ENCODE peak calls at places on chromosomes 2 and 18, in five cellular contexts. O, G, R, V and H are unnamed samples.
A peak's percentile ranks its signal among the peaks of the same experiment; 100 is the strongest.

GRCh38 chr18:79343567-79344207 is 52.0 kb upstream of the NFATC1 start:
- DNase-seq in O (peak; percentile 66), G (no peak), V (no peak), R (no peak), H (no peak)

GRCh38 chr2:47088371-47089082 is 66.6 kb downstream of the STPG4 start:
- DNase-seq in O (no peak), G (no peak), V (peak; percentile 87), R (peak; percentile 49), H (peak; percentile 56)

GRCh38 chr2:239736358-239737143 is 288.6 kb downstream of the NDUFA10 start:
- DNase-seq in G (no peak), R (no peak), V (no peak), O (no peak), H (no peak)

GRCh38 chr2:176986579-176986978 is 226.0 kb upstream of the HNRNPA3 start:
- DNase-seq in O (no peak), G (no peak), R (no peak), V (peak; percentile 21), H (no peak)

GRCh38 chr2:182593394-182593707 is 122.7 kb upstream of the DNAJC10 start:
- DNase-seq in O (no peak), R (no peak), V (no peak), G (no peak), H (peak; percentile 90)

GRCh38 chr2:47201224-47201623 is 46.1 kb upstream of the STPG4 start:
- DNase-seq in O (no peak), V (no peak), R (no peak), G (no peak), H (peak; percentile 49)

GRCh38 chr2:21774691-21775090 is 650.9 kb downstream of the TDRD15 start:
- DNase-seq in O (no peak), G (no peak), R (no peak), V (no peak), H (peak; percentile 20)

GRCh38 chr2:191853843-191854242 is 7.0 kb upstream of the CAVIN2 start:
- DNase-seq in G (no peak), O (no peak), R (no peak), V (no peak), H (no peak)

GRCh38 chr18:51070545-51070944 is 40.5 kb downstream of the SMAD4 start:
- DNase-seq in V (no peak), O (no peak), G (no peak), R (no peak), H (peak; percentile 93)

GRCh38 chr2:107588960-107589542 is 237.6 kb upstream of the RGPD4 start:
- DNase-seq in G (no peak), O (no peak), R (no peak), V (no peak), H (peak; percentile 28)

GRCh38 chr2:219526320-219527075 is 12.2 kb downstream of the ASIC4 start:
- DNase-seq in R (no peak), V (no peak), G (no peak), O (no peak), H (no peak)

GRCh38 chr18:74255022-74255658 is 36.6 kb downstream of the CYB5A start:
- DNase-seq in R (no peak), G (no peak), V (no peak), O (no peak), H (peak; percentile 12)

GRCh38 chr2:28449489-28450395 is 46.1 kb upstream of the PLB1 start:
- DNase-seq in V (no peak), O (peak; percentile 58), G (no peak), R (peak; percentile 45), H (peak; percentile 46)

GRCh38 chr2:231890896-231891513 is 35.2 kb downstream of the NPPC start:
- DNase-seq in R (no peak), V (no peak), O (no peak), G (no peak), H (no peak)

GRCh38 chr18:32470136-32470712 is 458 bp downstream of the GAREM1 start:
- DNase-seq in V (no peak), R (no peak), G (no peak), O (peak; percentile 28), H (peak; percentile 17)

GRCh38 chr18:14086459-14087231 is 45.6 kb downstream of the ZNF519 start:
- DNase-seq in G (no peak), O (peak; percentile 16), R (peak; percentile 23), V (peak; percentile 45), H (peak; percentile 37)

GRCh38 chr2:16168506-16169264 is 228.3 kb downstream of the MYCN start:
- DNase-seq in O (no peak), R (no peak), V (no peak), G (no peak), H (no peak)

GRCh38 chr18:48161201-48161910 is 230.9 kb upstream of the SMAD2 start:
- DNase-seq in G (no peak), V (peak; percentile 97), O (peak; percentile 49), R (peak; percentile 90), H (peak; percentile 5)

GRCh38 chr18:67301592-67301991 is 214.9 kb downstream of the DSEL start:
- DNase-seq in G (no peak), R (no peak), O (no peak), V (no peak), H (peak; percentile 13)

GRCh38 chr18:21129586-21130216 is 18.1 kb upstream of the ROCK1 start:
- DNase-seq in G (no peak), O (no peak), R (no peak), V (no peak), H (peak; percentile 83)

GRCh38 chr18:8238507-8238906 is 370.7 kb upstream of the RAB12 start:
- DNase-seq in R (no peak), G (no peak), O (no peak), V (no peak), H (no peak)

GRCh38 chr2:196915512-196916189 is 10.9 kb downstream of the PGAP1 start:
- DNase-seq in G (no peak), R (no peak), O (no peak), V (no peak), H (no peak)

GRCh38 chr2:69947078-69947801 is 14.2 kb downstream of the ASPRV1 start:
- DNase-seq in O (no peak), V (no peak), G (no peak), R (no peak), H (no peak)

GRCh38 chr2:68362069-68362468 is 3.0 kb upstream of the PLEK start:
- DNase-seq in R (peak; percentile 88), G (peak; percentile 78), O (peak; percentile 81), V (peak; percentile 68), H (peak; percentile 50)

GRCh38 chr2:43022896-43023295 is 203.5 kb downstream of the ZFP36L2 start:
- DNase-seq in V (no peak), R (no peak), O (no peak), G (no peak), H (no peak)

GRCh38 chr2:188324067-188324466 is 32.4 kb downstream of the GULP1 start:
- DNase-seq in O (no peak), V (no peak), G (no peak), R (no peak), H (no peak)

GRCh38 chr2:175557810-175558377 is 376.4 kb upstream of the ATP5MC3 start:
- DNase-seq in G (no peak), O (no peak), V (no peak), R (no peak), H (no peak)

GRCh38 chr2:158060862-158061435 is 40.7 kb upstream of the UPP2 start:
- DNase-seq in G (no peak), R (no peak), V (no peak), O (no peak), H (peak; percentile 13)

GRCh38 chr18:60413944-60414547 is 41.5 kb upstream of the MC4R start:
- DNase-seq in O (peak; percentile 11), R (no peak), V (no peak), G (no peak), H (peak; percentile 7)

DNA sequence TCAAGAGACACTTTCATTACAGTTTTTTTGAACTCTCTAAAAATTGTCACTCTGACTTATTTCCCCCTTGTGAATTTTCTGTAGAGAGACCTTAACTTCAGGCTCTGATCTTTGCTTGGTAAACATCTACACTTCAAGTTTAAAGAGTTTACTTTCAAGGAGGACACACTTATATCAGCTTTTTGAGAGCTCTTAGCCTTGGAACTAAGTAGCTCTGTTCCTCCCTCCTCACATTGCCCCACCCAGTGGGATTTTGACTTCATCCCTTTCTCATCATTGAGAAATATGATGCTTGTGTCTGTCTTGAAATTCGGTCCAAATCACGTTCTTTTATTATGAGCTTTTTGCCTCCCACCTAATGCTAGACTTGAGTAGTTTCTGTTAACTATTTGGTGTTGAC is 433.4 kb upstream of the MEIS1 start:
- DNase-seq in V (no peak), O (no peak), R (no peak), G (no peak), H (no peak)
- TF ChIP-seq RCOR1 in V (no peak), O (no peak), R (no peak), G (no peak), H (no peak)

DNA sequence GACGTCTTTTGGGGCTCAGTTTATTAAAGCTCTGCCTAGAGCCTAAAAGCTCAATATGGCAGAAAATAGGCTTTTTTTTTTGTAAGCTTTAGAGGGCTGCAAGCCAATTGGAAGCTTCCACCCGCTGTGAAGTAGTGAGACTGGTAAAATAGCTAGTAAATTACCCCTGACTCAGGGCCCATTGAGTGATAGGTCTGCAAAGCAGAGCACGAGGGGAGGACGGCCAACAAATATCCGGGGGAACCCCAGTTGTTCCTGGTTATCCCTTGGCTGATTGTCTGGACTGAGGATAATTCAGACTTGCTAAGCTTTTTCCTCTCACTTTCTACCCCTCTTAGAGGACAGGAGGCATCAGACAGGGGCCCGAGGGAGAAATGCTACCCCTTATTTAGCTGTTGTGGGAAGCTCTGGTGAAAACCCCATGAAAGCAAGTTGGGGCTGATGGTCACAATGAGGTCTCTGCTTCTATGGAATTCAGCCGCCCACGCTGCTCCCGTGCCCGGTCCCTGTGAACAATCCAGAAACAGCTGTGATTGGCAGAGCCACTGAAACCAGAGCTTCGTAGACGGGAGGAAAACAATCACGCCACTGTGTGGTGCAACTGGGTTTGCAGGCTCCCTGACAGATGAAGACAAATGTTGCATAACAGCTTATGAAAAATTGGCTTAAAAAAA is 141.9 kb upstream of the LGALSL start:
- DNase-seq in V (peak; percentile 42), O (peak; percentile 53), R (no peak), G (no peak), H (peak; percentile 78)
- TF ChIP-seq RCOR1 in V (no peak), O (no peak), R (peak; percentile 62), G (no peak), H (no peak)

DNA sequence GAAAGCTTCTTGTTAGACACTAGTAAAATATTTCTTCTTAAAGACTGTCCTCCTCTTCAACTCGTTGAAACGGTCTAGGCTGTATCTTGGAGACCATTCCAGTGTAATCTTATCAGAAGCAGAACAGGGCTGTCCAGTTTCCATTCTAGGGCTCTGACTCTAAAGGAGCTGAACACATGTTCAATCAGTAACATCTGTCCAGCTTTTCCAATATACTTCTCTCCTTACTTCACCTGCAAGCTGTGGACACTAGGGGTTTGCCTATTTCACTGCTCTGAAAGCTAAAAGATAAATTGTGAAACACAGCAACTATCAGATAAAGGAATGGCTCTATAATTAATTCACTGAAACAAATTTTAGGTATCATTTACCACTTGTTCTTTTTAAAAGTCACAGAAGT is 73.8 kb downstream of the ZNF385B start:
- DNase-seq in O (no peak), R (peak; percentile 47), G (no peak), V (no peak), H (no peak)
- TF ChIP-seq RCOR1 in O (no peak), R (peak; percentile 81), G (no peak), V (no peak), H (no peak)

DNA sequence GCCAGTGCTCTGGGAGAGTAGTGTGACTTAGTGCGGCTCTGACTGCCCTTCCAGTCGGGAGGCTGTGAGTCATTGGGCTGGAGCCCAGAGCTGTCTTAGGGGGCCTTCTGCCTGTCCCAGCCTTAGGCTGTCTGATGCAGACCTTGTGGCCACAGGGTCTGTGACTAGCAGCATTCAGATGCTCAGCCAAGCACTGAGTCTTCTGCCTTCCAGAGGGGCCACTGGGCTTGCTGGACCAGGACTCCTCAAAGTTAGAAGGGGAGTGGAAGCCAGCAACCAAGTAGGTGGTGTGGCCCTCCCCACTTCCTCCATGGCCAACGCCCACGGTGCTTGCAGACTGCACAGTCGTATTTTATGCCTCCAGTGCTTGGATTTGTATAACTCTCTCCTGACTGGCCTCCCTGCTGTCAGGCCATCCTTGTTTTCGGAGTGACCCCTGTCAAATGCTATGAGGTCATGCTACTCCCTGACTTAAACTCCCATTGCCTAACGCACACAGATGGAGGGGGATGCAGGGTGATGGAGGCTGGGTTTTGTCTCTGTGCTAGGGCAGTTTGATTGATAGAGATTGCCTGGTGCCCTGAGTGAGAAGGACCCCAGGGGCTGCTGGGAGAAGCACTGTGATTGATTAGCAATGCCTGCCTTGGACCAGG is 36.0 kb downstream of the GLI2 start:
- DNase-seq in V (no peak), R (no peak), O (peak; percentile 44), G (no peak), H (peak; percentile 95)
- TF ChIP-seq RCOR1 in V (no peak), R (no peak), O (no peak), G (no peak), H (no peak)